ENCODE peak calls at places on chromosomes 12 and 14, in five cellular contexts. R, X, S, V and E are unnamed samples.

GRCh38 chr12:2801044-2801783 is 6.4 kb downstream of the FKBP4 start:
- ATAC-seq in R (no peak), X (no peak), S (no peak), V (no peak), E (no peak)

GRCh38 chr12:5376591-5377207 is 55.2 kb upstream of the NTF3 start:
- ATAC-seq in R (no peak), X (no peak), S (no peak), V (no peak), E (no peak)

GRCh38 chr14:81571437-81571836 is 37.8 kb upstream of the SEL1L start:
- ATAC-seq in R (no peak), X (no peak), S (no peak), V (no peak), E (no peak)

GRCh38 chr14:96502621-96503251 is 554 bp downstream of the PAPOLA start:
- ATAC-seq in R (peak), X (peak), S (peak), V (peak), E (peak)

GRCh38 chr14:80570930-80571298 is 359.6 kb upstream of the DIO2 start:
- ATAC-seq in R (no peak), X (no peak), S (no peak), V (no peak), E (no peak)

GRCh38 chr14:50985124-50985815 is 41.0 kb upstream of the PYGL start:
- ATAC-seq in R (no peak), X (no peak), S (no peak), V (no peak), E (no peak)

GRCh38 chr14:53380508-53381225 is 227.5 kb upstream of the DDHD1 start:
- ATAC-seq in R (no peak), X (no peak), S (no peak), V (no peak), E (no peak)

GRCh38 chr12:28993720-28994119 is 155.4 kb upstream of the FAR2 start:
- ATAC-seq in R (no peak), X (no peak), S (no peak), V (peak), E (no peak)

GRCh38 chr14:95191445-95192199 is 34.3 kb upstream of the DICER1 start:
- ATAC-seq in R (no peak), X (no peak), S (no peak), V (no peak), E (no peak)

GRCh38 chr12:96989916-96990315 is 82.9 kb downstream of the NEDD1 start:
- ATAC-seq in R (no peak), X (no peak), S (no peak), V (no peak), E (peak)

GRCh38 chr14:69318241-69318640 is 58.3 kb downstream of the GALNT16 start:
- ATAC-seq in R (no peak), X (no peak), S (peak), V (no peak), E (peak)

GRCh38 chr14:96980835-96981234 is 183.7 kb downstream of the VRK1 start:
- ATAC-seq in R (no peak), X (no peak), S (no peak), V (no peak), E (no peak)

GRCh38 chr12:40622246-40622838 is 69.9 kb upstream of the CNTN1 start:
- ATAC-seq in R (no peak), X (no peak), S (peak), V (no peak), E (no peak)

GRCh38 chr12:124754949-124755800 is 108.5 kb downstream of the SCARB1 start:
- ATAC-seq in R (peak), X (peak), S (peak), V (peak), E (peak)

GRCh38 chr14:29749327-29749726 is 178.3 kb downstream of the PRKD1 start:
- ATAC-seq in R (no peak), X (no peak), S (no peak), V (no peak), E (no peak)

GRCh38 chr12:75636607-75637006 is 125.2 kb upstream of the KRR1 start:
- ATAC-seq in R (no peak), X (no peak), S (no peak), V (no peak), E (no peak)

GRCh38 chr14:31543969-31544799 is 17.0 kb upstream of the NUBPL start:
- ATAC-seq in R (no peak), X (no peak), S (no peak), V (no peak), E (no peak)

GRCh38 chr14:65431245-65431644 is 18.7 kb downstream of the FUT8 start:
- ATAC-seq in R (no peak), X (no peak), S (no peak), V (no peak), E (no peak)

GRCh38 chr14:104806625-104807465 is 5.9 kb downstream of the ZBTB42 start:
- ATAC-seq in R (no peak), X (no peak), S (no peak), V (no peak), E (no peak)